ENCODE peak calls at places on chromosomes 3 and 15, in four cellular contexts. R, Z, X and B are unnamed samples.
A peak's percentile ranks its signal among the peaks of the same experiment; 100 is the strongest.

GRCh38 chr15:27272446-27272845 is 301.5 kb downstream of the GABRG3 start:
- DNase-seq in R (no peak), Z (no peak), X (no peak), B (no peak)

GRCh38 chr15:69074011-69074842 is 59.7 kb downstream of the NOX5 start:
- DNase-seq in R (no peak), Z (peak; percentile 48), X (peak; percentile 39), B (no peak)

GRCh38 chr15:67004142-67004541 is 61.3 kb upstream of the SMAD3 start:
- DNase-seq in R (peak; percentile 47), Z (no peak), X (no peak), B (no peak)

GRCh38 chr3:37093481-37093880 is 80.9 kb downstream of the LRRFIP2 start:
- DNase-seq in R (no peak), Z (no peak), X (peak; percentile 46), B (no peak)

GRCh38 chr3:99084825-99085224 is 183.3 kb upstream of the DCBLD2 start:
- DNase-seq in R (no peak), Z (no peak), X (peak; percentile 70), B (no peak)

GRCh38 chr3:170267793-170268192 is 45.6 kb downstream of the PRKCI start:
- DNase-seq in R (no peak), Z (no peak), X (no peak), B (no peak)

GRCh38 chr3:56494679-56495322 is 26.5 kb upstream of the ERC2 start:
- DNase-seq in R (peak; percentile 81), Z (peak; percentile 54), X (peak; percentile 79), B (peak; percentile 63)

GRCh38 chr15:80093854-80094418 is 34.5 kb downstream of the ZFAND6 start:
- DNase-seq in R (no peak), Z (no peak), X (no peak), B (no peak)

GRCh38 chr3:171264758-171265157 is 195.4 kb downstream of the TNIK start:
- DNase-seq in R (no peak), Z (no peak), X (no peak), B (no peak)

GRCh38 chr3:168024537-168024941 is 71.2 kb downstream of the GOLIM4 start:
- DNase-seq in R (no peak), Z (peak; percentile 77), X (peak; percentile 86), B (no peak)

GRCh38 chr3:23668430-23668904 is 137.3 kb upstream of the UBE2E1 start:
- DNase-seq in R (no peak), Z (no peak), X (peak; percentile 81), B (peak; percentile 96)

GRCh38 chr3:197466586-197467399 is 89.0 kb downstream of the BDH1 start:
- DNase-seq in R (no peak), Z (no peak), X (peak; percentile 84), B (no peak)